ENCODE peak calls at places on chromosomes 6 and 20, in nine cellular contexts. One of them, this sample, is unnamed.

GRCh38 chr6:20693466-20694063 is 159.3 kb downstream of the CDKAL1 start:
- DNase-seq in cardiac muscle cell: peak; percentile 41
- DNase-seq in effector memory CD4-positive, alpha-beta T cell: no peak
- DNase-seq in HAP-1: no peak
- DNase-seq in CD8-positive, alpha-beta memory T cell: no peak
- DNase-seq in neural progenitor cell: no peak
- DNase-seq in mammary epithelial cell: peak; percentile 52
- DNase-seq in CD4-positive, alpha-beta memory T cell: no peak
- DNase-seq in Panc1: no peak
- DNase-seq in this sample: no peak

GRCh38 chr20:36871640-36872570 is 4.0 kb upstream of the TLDC2 start:
- DNase-seq in cardiac muscle cell: no peak
- DNase-seq in effector memory CD4-positive, alpha-beta T cell: no peak
- DNase-seq in HAP-1: no peak
- DNase-seq in CD8-positive, alpha-beta memory T cell: no peak
- DNase-seq in neural progenitor cell: no peak
- DNase-seq in mammary epithelial cell: no peak
- DNase-seq in CD4-positive, alpha-beta memory T cell: no peak
- DNase-seq in Panc1: no peak
- DNase-seq in this sample: no peak

GRCh38 chr6:30447237-30447636 is 42.1 kb upstream of the HLA-E start:
- DNase-seq in cardiac muscle cell: peak; percentile 21
- DNase-seq in effector memory CD4-positive, alpha-beta T cell: no peak
- DNase-seq in HAP-1: peak; percentile 18
- DNase-seq in CD8-positive, alpha-beta memory T cell: no peak
- DNase-seq in neural progenitor cell: peak; percentile 76
- DNase-seq in mammary epithelial cell: no peak
- DNase-seq in CD4-positive, alpha-beta memory T cell: no peak
- DNase-seq in Panc1: no peak
- DNase-seq in this sample: no peak

GRCh38 chr20:43507150-43508080 is at the start of gene L3MBTL1:
- DNase-seq in cardiac muscle cell: peak; percentile 59
- DNase-seq in effector memory CD4-positive, alpha-beta T cell: no peak
- DNase-seq in HAP-1: peak; percentile 8
- DNase-seq in CD8-positive, alpha-beta memory T cell: peak; percentile 12
- DNase-seq in neural progenitor cell: peak; percentile 88
- DNase-seq in mammary epithelial cell: peak; percentile 64
- DNase-seq in CD4-positive, alpha-beta memory T cell: no peak
- DNase-seq in Panc1: no peak
- DNase-seq in this sample: peak; percentile 84

GRCh38 chr20:44450938-44451450 is 24.7 kb upstream of the TTPAL start:
- DNase-seq in cardiac muscle cell: no peak
- DNase-seq in effector memory CD4-positive, alpha-beta T cell: no peak
- DNase-seq in HAP-1: no peak
- DNase-seq in CD8-positive, alpha-beta memory T cell: no peak
- DNase-seq in neural progenitor cell: no peak
- DNase-seq in mammary epithelial cell: no peak
- DNase-seq in CD4-positive, alpha-beta memory T cell: no peak
- DNase-seq in Panc1: no peak
- DNase-seq in this sample: no peak

GRCh38 chr6:37525460-37526357 is 26.0 kb upstream of the CCDC167 start:
- DNase-seq in cardiac muscle cell: peak; percentile 49
- DNase-seq in effector memory CD4-positive, alpha-beta T cell: no peak
- DNase-seq in HAP-1: no peak
- DNase-seq in CD8-positive, alpha-beta memory T cell: no peak
- DNase-seq in neural progenitor cell: peak; percentile 81
- DNase-seq in mammary epithelial cell: no peak
- DNase-seq in CD4-positive, alpha-beta memory T cell: no peak
- DNase-seq in Panc1: no peak
- DNase-seq in this sample: no peak

GRCh38 chr6:11585426-11586016 is 48.0 kb downstream of the TMEM170B start:
- DNase-seq in cardiac muscle cell: peak; percentile 76
- DNase-seq in effector memory CD4-positive, alpha-beta T cell: no peak
- DNase-seq in HAP-1: peak; percentile 51
- DNase-seq in CD8-positive, alpha-beta memory T cell: no peak
- DNase-seq in neural progenitor cell: peak; percentile 56
- DNase-seq in mammary epithelial cell: peak; percentile 31
- DNase-seq in CD4-positive, alpha-beta memory T cell: peak; percentile 14
- DNase-seq in Panc1: peak; percentile 36
- DNase-seq in this sample: no peak

GRCh38 chr6:30450548-30450907 is 38.8 kb upstream of the HLA-E start:
- DNase-seq in cardiac muscle cell: no peak
- DNase-seq in effector memory CD4-positive, alpha-beta T cell: no peak
- DNase-seq in HAP-1: no peak
- DNase-seq in CD8-positive, alpha-beta memory T cell: no peak
- DNase-seq in neural progenitor cell: no peak
- DNase-seq in mammary epithelial cell: no peak
- DNase-seq in CD4-positive, alpha-beta memory T cell: no peak
- DNase-seq in Panc1: no peak
- DNase-seq in this sample: no peak

GRCh38 chr20:37902504-37903313 is at the start of gene VSTM2L:
- DNase-seq in cardiac muscle cell: peak; percentile 75
- DNase-seq in effector memory CD4-positive, alpha-beta T cell: no peak
- DNase-seq in HAP-1: no peak
- DNase-seq in CD8-positive, alpha-beta memory T cell: no peak
- DNase-seq in neural progenitor cell: peak; percentile 79
- DNase-seq in mammary epithelial cell: peak; percentile 53
- DNase-seq in CD4-positive, alpha-beta memory T cell: no peak
- DNase-seq in Panc1: no peak
- DNase-seq in this sample: peak; percentile 72

GRCh38 chr20:41657655-41658054 is 39.5 kb upstream of the CHD6 start:
- DNase-seq in cardiac muscle cell: no peak
- DNase-seq in effector memory CD4-positive, alpha-beta T cell: no peak
- DNase-seq in HAP-1: no peak
- DNase-seq in CD8-positive, alpha-beta memory T cell: no peak
- DNase-seq in neural progenitor cell: no peak
- DNase-seq in mammary epithelial cell: no peak
- DNase-seq in CD4-positive, alpha-beta memory T cell: no peak
- DNase-seq in Panc1: no peak
- DNase-seq in this sample: no peak

GRCh38 chr6:90080876-90081464 is 186.7 kb downstream of the GJA10 start:
- DNase-seq in cardiac muscle cell: no peak
- DNase-seq in effector memory CD4-positive, alpha-beta T cell: peak; percentile 62
- DNase-seq in HAP-1: no peak
- DNase-seq in CD8-positive, alpha-beta memory T cell: peak; percentile 85
- DNase-seq in neural progenitor cell: no peak
- DNase-seq in mammary epithelial cell: no peak
- DNase-seq in CD4-positive, alpha-beta memory T cell: peak; percentile 82
- DNase-seq in Panc1: no peak
- DNase-seq in this sample: no peak

GRCh38 chr6:150142304-150142656 is 564 bp upstream of the PPP1R14C start:
- DNase-seq in cardiac muscle cell: peak; percentile 46
- DNase-seq in effector memory CD4-positive, alpha-beta T cell: no peak
- DNase-seq in HAP-1: peak; percentile 4
- DNase-seq in CD8-positive, alpha-beta memory T cell: no peak
- DNase-seq in neural progenitor cell: peak; percentile 52
- DNase-seq in mammary epithelial cell: peak; percentile 92
- DNase-seq in CD4-positive, alpha-beta memory T cell: no peak
- DNase-seq in Panc1: no peak
- DNase-seq in this sample: peak; percentile 81

GRCh38 chr20:59176812-59177211 is 13.2 kb downstream of the ZNF831 start:
- DNase-seq in cardiac muscle cell: no peak
- DNase-seq in effector memory CD4-positive, alpha-beta T cell: no peak
- DNase-seq in HAP-1: no peak
- DNase-seq in CD8-positive, alpha-beta memory T cell: no peak
- DNase-seq in neural progenitor cell: no peak
- DNase-seq in mammary epithelial cell: no peak
- DNase-seq in CD4-positive, alpha-beta memory T cell: no peak
- DNase-seq in Panc1: no peak
- DNase-seq in this sample: no peak

GRCh38 chr20:38779247-38780097 is 26.0 kb upstream of the PPP1R16B start:
- DNase-seq in cardiac muscle cell: no peak
- DNase-seq in effector memory CD4-positive, alpha-beta T cell: no peak
- DNase-seq in HAP-1: peak; percentile 5
- DNase-seq in CD8-positive, alpha-beta memory T cell: no peak
- DNase-seq in neural progenitor cell: peak; percentile 15
- DNase-seq in mammary epithelial cell: peak; percentile 70
- DNase-seq in CD4-positive, alpha-beta memory T cell: no peak
- DNase-seq in Panc1: no peak
- DNase-seq in this sample: no peak

GRCh38 chr20:52493177-52493711 is 301.7 kb upstream of the ZFP64 start:
- DNase-seq in cardiac muscle cell: peak; percentile 55
- DNase-seq in effector memory CD4-positive, alpha-beta T cell: no peak
- DNase-seq in HAP-1: peak; percentile 72
- DNase-seq in CD8-positive, alpha-beta memory T cell: no peak
- DNase-seq in neural progenitor cell: no peak
- DNase-seq in mammary epithelial cell: no peak
- DNase-seq in CD4-positive, alpha-beta memory T cell: no peak
- DNase-seq in Panc1: no peak
- DNase-seq in this sample: no peak

GRCh38 chr6:33737267-33738026 is 9.3 kb downstream of the IP6K3 start:
- DNase-seq in cardiac muscle cell: no peak
- DNase-seq in effector memory CD4-positive, alpha-beta T cell: no peak
- DNase-seq in HAP-1: no peak
- DNase-seq in CD8-positive, alpha-beta memory T cell: no peak
- DNase-seq in neural progenitor cell: no peak
- DNase-seq in mammary epithelial cell: no peak
- DNase-seq in CD4-positive, alpha-beta memory T cell: no peak
- DNase-seq in Panc1: no peak
- DNase-seq in this sample: no peak

GRCh38 chr20:20362774-20363435 is 5.0 kb upstream of the INSM1 start:
- DNase-seq in cardiac muscle cell: no peak
- DNase-seq in effector memory CD4-positive, alpha-beta T cell: no peak
- DNase-seq in HAP-1: no peak
- DNase-seq in CD8-positive, alpha-beta memory T cell: no peak
- DNase-seq in neural progenitor cell: peak; percentile 87
- DNase-seq in mammary epithelial cell: no peak
- DNase-seq in CD4-positive, alpha-beta memory T cell: no peak
- DNase-seq in Panc1: no peak
- DNase-seq in this sample: no peak

GRCh38 chr6:33698494-33698893 is 13.0 kb downstream of the UQCC2 start:
- DNase-seq in cardiac muscle cell: no peak
- DNase-seq in effector memory CD4-positive, alpha-beta T cell: no peak
- DNase-seq in HAP-1: no peak
- DNase-seq in CD8-positive, alpha-beta memory T cell: no peak
- DNase-seq in neural progenitor cell: no peak
- DNase-seq in mammary epithelial cell: no peak
- DNase-seq in CD4-positive, alpha-beta memory T cell: no peak
- DNase-seq in Panc1: no peak
- DNase-seq in this sample: peak; percentile 45

GRCh38 chr6:148857817-148858390 is 111.1 kb downstream of the UST start:
- DNase-seq in cardiac muscle cell: peak; percentile 23
- DNase-seq in effector memory CD4-positive, alpha-beta T cell: no peak
- DNase-seq in HAP-1: no peak
- DNase-seq in CD8-positive, alpha-beta memory T cell: no peak
- DNase-seq in neural progenitor cell: no peak
- DNase-seq in mammary epithelial cell: peak; percentile 88
- DNase-seq in CD4-positive, alpha-beta memory T cell: no peak
- DNase-seq in Panc1: no peak
- DNase-seq in this sample: no peak

GRCh38 chr6:168417158-168417557 is 23.8 kb upstream of the SMOC2 start:
- DNase-seq in cardiac muscle cell: peak; percentile 8
- DNase-seq in effector memory CD4-positive, alpha-beta T cell: no peak
- DNase-seq in HAP-1: no peak
- DNase-seq in CD8-positive, alpha-beta memory T cell: no peak
- DNase-seq in neural progenitor cell: peak; percentile 22
- DNase-seq in mammary epithelial cell: no peak
- DNase-seq in CD4-positive, alpha-beta memory T cell: no peak
- DNase-seq in Panc1: no peak
- DNase-seq in this sample: peak; percentile 59
- H3K9me3 ChIP-seq in cardiac muscle cell: no peaks in the 10 kb centered on the region
- H3K9me3 ChIP-seq in effector memory CD4-positive, alpha-beta T cell: no peaks in the 10 kb centered on the region
- H3K9me3 ChIP-seq in HAP-1: no peaks in the 10 kb centered on the region
- H3K9me3 ChIP-seq in CD8-positive, alpha-beta memory T cell: no peaks in the 10 kb centered on the region
- H3K9me3 ChIP-seq in neural progenitor cell: no peaks in the 10 kb centered on the region
- H3K9me3 ChIP-seq in mammary epithelial cell: peaks cover 42% of the 10 kb centered on the region
- H3K9me3 ChIP-seq in CD4-positive, alpha-beta memory T cell: no peaks in the 10 kb centered on the region
- H3K9me3 ChIP-seq in Panc1: no peaks in the 10 kb centered on the region
- H3K9me3 ChIP-seq in this sample: no peaks in the 10 kb centered on the region

GRCh38 chr6:82484737-82485650 is 121.4 kb downstream of the TPBG start:
- DNase-seq in cardiac muscle cell: no peak
- DNase-seq in effector memory CD4-positive, alpha-beta T cell: no peak
- DNase-seq in HAP-1: peak; percentile 89
- DNase-seq in CD8-positive, alpha-beta memory T cell: no peak
- DNase-seq in neural progenitor cell: peak; percentile 39
- DNase-seq in mammary epithelial cell: no peak
- DNase-seq in CD4-positive, alpha-beta memory T cell: no peak
- DNase-seq in Panc1: no peak
- DNase-seq in this sample: no peak
- H3K9me3 ChIP-seq in cardiac muscle cell: no peaks in the 10 kb centered on the region
- H3K9me3 ChIP-seq in effector memory CD4-positive, alpha-beta T cell: no peaks in the 10 kb centered on the region
- H3K9me3 ChIP-seq in HAP-1: peaks cover 11% of the 10 kb centered on the region
- H3K9me3 ChIP-seq in CD8-positive, alpha-beta memory T cell: no peaks in the 10 kb centered on the region
- H3K9me3 ChIP-seq in neural progenitor cell: peaks cover 43% of the 10 kb centered on the region
- H3K9me3 ChIP-seq in mammary epithelial cell: peaks cover 12% of the 10 kb centered on the region
- H3K9me3 ChIP-seq in CD4-positive, alpha-beta memory T cell: no peaks in the 10 kb centered on the region
- H3K9me3 ChIP-seq in Panc1: peaks cover 7% of the 10 kb centered on the region
- H3K9me3 ChIP-seq in this sample: peaks cover 8% of the 10 kb centered on the region

DNA sequence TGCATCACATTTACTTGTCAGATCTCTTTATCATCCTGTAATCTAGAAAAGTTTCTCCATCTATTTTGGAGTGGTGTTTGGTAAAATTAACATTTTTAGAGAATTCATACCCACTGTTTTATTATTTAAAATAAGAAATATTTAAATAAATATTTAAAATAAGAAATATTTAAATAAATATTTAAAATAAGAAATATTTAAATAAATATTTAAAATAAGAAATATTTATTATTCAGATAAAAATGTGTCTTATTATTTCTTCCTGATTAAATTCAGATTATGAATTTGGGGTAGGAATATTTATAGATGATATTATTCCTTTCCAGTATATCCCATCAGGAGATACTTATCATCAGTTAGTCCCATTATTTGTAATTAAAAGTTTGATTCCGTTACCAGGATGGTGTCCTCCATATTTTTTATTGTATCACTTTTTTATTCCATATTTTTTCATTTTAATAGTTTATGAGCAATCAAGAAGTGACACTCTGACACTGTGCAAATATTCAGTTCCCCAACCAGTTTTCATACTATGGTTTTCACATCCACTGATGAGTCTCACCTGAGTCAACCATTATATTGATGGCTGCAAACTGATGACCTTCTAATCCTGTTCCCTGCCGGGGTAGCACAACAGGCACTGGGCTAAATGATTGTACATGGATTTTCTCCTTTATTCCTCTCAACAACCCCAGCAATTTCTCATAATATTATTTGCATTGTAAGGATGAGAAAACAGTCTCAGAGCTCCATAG is 1023.0 kb downstream of the KIF16B start:
- DNase-seq in cardiac muscle cell: no peak
- DNase-seq in effector memory CD4-positive, alpha-beta T cell: no peak
- DNase-seq in HAP-1: no peak
- DNase-seq in CD8-positive, alpha-beta memory T cell: no peak
- DNase-seq in neural progenitor cell: no peak
- DNase-seq in mammary epithelial cell: no peak
- DNase-seq in CD4-positive, alpha-beta memory T cell: no peak
- DNase-seq in Panc1: no peak
- DNase-seq in this sample: no peak
- H3K9me3 ChIP-seq in cardiac muscle cell: no peaks in the 10 kb centered on the region
- H3K9me3 ChIP-seq in effector memory CD4-positive, alpha-beta T cell: peaks cover 4% of the 10 kb centered on the region
- H3K9me3 ChIP-seq in HAP-1: peaks cover 14% of the 10 kb centered on the region
- H3K9me3 ChIP-seq in CD8-positive, alpha-beta memory T cell: no peaks in the 10 kb centered on the region
- H3K9me3 ChIP-seq in neural progenitor cell: peaks cover 3% of the 10 kb centered on the region
- H3K9me3 ChIP-seq in mammary epithelial cell: peaks cover 16% of the 10 kb centered on the region
- H3K9me3 ChIP-seq in CD4-positive, alpha-beta memory T cell: no peaks in the 10 kb centered on the region
- H3K9me3 ChIP-seq in Panc1: peaks cover 12% of the 10 kb centered on the region
- H3K9me3 ChIP-seq in this sample: peaks cover 9% of the 10 kb centered on the region

DNA sequence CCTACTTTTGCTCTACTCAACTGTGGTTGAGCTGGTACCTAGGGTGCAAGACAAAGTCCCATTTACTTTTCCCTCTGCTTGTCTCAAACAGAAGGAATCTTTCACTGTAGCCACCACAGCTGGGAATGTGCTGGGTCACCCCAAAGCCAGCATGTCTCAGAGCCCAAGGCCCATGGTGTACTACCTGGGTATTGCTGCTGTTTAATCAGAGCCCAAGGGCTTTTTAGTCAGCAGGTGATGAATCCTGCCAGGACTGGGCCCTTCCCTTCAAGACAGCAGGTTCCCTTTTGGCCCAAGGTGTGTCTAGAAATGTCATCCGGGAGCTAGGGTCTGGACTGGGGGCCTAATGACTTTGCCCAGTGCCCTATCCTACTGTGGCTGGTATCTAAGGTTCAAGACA is 249.8 kb downstream of the HDGFL1 start:
- DNase-seq in cardiac muscle cell: no peak
- DNase-seq in effector memory CD4-positive, alpha-beta T cell: no peak
- DNase-seq in HAP-1: no peak
- DNase-seq in CD8-positive, alpha-beta memory T cell: no peak
- DNase-seq in neural progenitor cell: no peak
- DNase-seq in mammary epithelial cell: peak; percentile 24
- DNase-seq in CD4-positive, alpha-beta memory T cell: no peak
- DNase-seq in Panc1: no peak
- DNase-seq in this sample: no peak
- H3K9me3 ChIP-seq in cardiac muscle cell: no peaks in the 10 kb centered on the region
- H3K9me3 ChIP-seq in effector memory CD4-positive, alpha-beta T cell: no peaks in the 10 kb centered on the region
- H3K9me3 ChIP-seq in HAP-1: no peaks in the 10 kb centered on the region
- H3K9me3 ChIP-seq in CD8-positive, alpha-beta memory T cell: no peaks in the 10 kb centered on the region
- H3K9me3 ChIP-seq in neural progenitor cell: no peaks in the 10 kb centered on the region
- H3K9me3 ChIP-seq in mammary epithelial cell: no peaks in the 10 kb centered on the region
- H3K9me3 ChIP-seq in CD4-positive, alpha-beta memory T cell: no peaks in the 10 kb centered on the region
- H3K9me3 ChIP-seq in Panc1: no peaks in the 10 kb centered on the region
- H3K9me3 ChIP-seq in this sample: no peaks in the 10 kb centered on the region

This sample was measured in upper lobe of right lung.